ENCODE peak calls at places on chromosomes 13 and 19, in five cellular contexts. E is stomach, H is endothelial cell, A is nephron progenitor cell, F is H9. Q is an unnamed sample.

GRCh38 chr13:102710261-102710679 is 15.4 kb upstream of the METTL21C start:
- DNase-seq in E (no peak), H (no peak), A (no peak), F (no peak), Q (no peak)

GRCh38 chr19:58045411-58046050 is 11.7 kb downstream of the ZSCAN1 start:
- DNase-seq in E (no peak), H (no peak), A (no peak), F (no peak), Q (no peak)

GRCh38 chr13:49253310-49253709 is 5.6 kb downstream of the CDADC1 start:
- DNase-seq in E (no peak), H (no peak), A (no peak), F (no peak), Q (no peak)

GRCh38 chr13:31008400-31009115 is 76.1 kb downstream of the TEX26 start:
- DNase-seq in E (no peak), H (no peak), A (no peak), F (no peak), Q (no peak)

GRCh38 chr13:101258509-101258908 is 157.8 kb downstream of the NALCN start:
- DNase-seq in E (no peak), H (no peak), A (no peak), F (no peak), Q (no peak)

GRCh38 chr13:49165798-49166752 is 54.1 kb upstream of the MLNR start:
- DNase-seq in E (no peak), H (no peak), A (no peak), F (no peak), Q (no peak)

GRCh38 chr19:18999896-19000620 is 33.3 kb downstream of the SUGP2 start:
- DNase-seq in E (no peak), H (peak), A (no peak), F (no peak), Q (no peak)

GRCh38 chr13:53123536-53123935 is 94.9 kb downstream of the OLFM4 start:
- DNase-seq in E (no peak), H (no peak), A (no peak), F (no peak), Q (no peak)

GRCh38 chr13:97142452-97142851 is 79.7 kb upstream of the MBNL2 start:
- DNase-seq in E (no peak), H (peak), A (no peak), F (peak), Q (no peak)

GRCh38 chr13:84126671-84127171 is 244.4 kb upstream of the SLITRK1 start:
- DNase-seq in E (no peak), H (no peak), A (no peak), F (no peak), Q (no peak)

GRCh38 chr13:44128522-44128921 is 245.1 kb upstream of the SERP2 start:
- DNase-seq in E (no peak), H (no peak), A (no peak), F (no peak), Q (peak)

GRCh38 chr19:36139473-36140288 is at the start of gene CAPNS1:
- DNase-seq in E (peak), H (peak), A (peak), F (peak), Q (peak)

GRCh38 chr13:40024962-40025714 is 369.7 kb downstream of the COG6 start:
- DNase-seq in E (no peak), H (no peak), A (no peak), F (no peak), Q (no peak)

GRCh38 chr13:39779337-39780270 is 124.1 kb downstream of the COG6 start:
- DNase-seq in E (no peak), H (no peak), A (no peak), F (no peak), Q (no peak)

GRCh38 chr13:28394422-28394821 is 100.5 kb downstream of the FLT1 start:
- DNase-seq in E (no peak), H (no peak), A (no peak), F (no peak), Q (no peak)

GRCh38 chr13:66829803-66830202 is 400.3 kb downstream of the PCDH9 start:
- DNase-seq in E (no peak), H (no peak), A (no peak), F (no peak), Q (no peak)

GRCh38 chr13:97627566-97627965 is 193.6 kb downstream of the RAP2A start:
- DNase-seq in E (no peak), H (no peak), A (peak), F (peak), Q (no peak)

GRCh38 chr13:103795892-103796478 is 729.8 kb upstream of the SLC10A2 start:
- DNase-seq in E (no peak), H (no peak), A (no peak), F (no peak), Q (no peak)

GRCh38 chr13:50990540-50991506 is 81.2 kb downstream of the RNASEH2B start:
- DNase-seq in E (no peak), H (no peak), A (peak), F (peak), Q (no peak)

GRCh38 chr19:47651132-47651531 is 42.2 kb downstream of the BICRA start:
- DNase-seq in E (no peak), H (no peak), A (no peak), F (no peak), Q (no peak)

GRCh38 chr13:28531956-28532225 is 37.0 kb upstream of the FLT1 start:
- DNase-seq in E (no peak), H (no peak), A (no peak), F (no peak), Q (no peak)

GRCh38 chr13:47809411-47809810 is 191.7 kb downstream of the SUCLA2 start:
- DNase-seq in E (no peak), H (no peak), A (no peak), F (no peak), Q (no peak)

GRCh38 chr19:1445932-1446712 is 3.8 kb upstream of the APC2 start:
- DNase-seq in E (no peak), H (peak), A (peak), F (no peak), Q (no peak)

GRCh38 chr19:2779121-2779740 is 3.8 kb downstream of the SGTA start:
- DNase-seq in E (no peak), H (no peak), A (no peak), F (no peak), Q (no peak)

GRCh38 chr13:26230703-26231102 is 8.6 kb upstream of the RNF6 start:
- DNase-seq in E (no peak), H (no peak), A (no peak), F (no peak), Q (no peak)

GRCh38 chr19:6427131-6427530 is 2.5 kb upstream of the KHSRP start:
- DNase-seq in E (no peak), H (no peak), A (no peak), F (no peak), Q (no peak)

GRCh38 chr13:62293081-62293480 is 877.4 kb upstream of the PCDH20 start:
- DNase-seq in E (no peak), H (no peak), A (no peak), F (no peak), Q (no peak)

GRCh38 chr19:11288349-11288748 is 7.6 kb upstream of the TSPAN16 start:
- DNase-seq in E (no peak), H (no peak), A (no peak), F (no peak), Q (no peak)

GRCh38 chr13:44455781-44456180 is 82.2 kb downstream of the SERP2 start:
- DNase-seq in E (no peak), H (no peak), A (no peak), F (no peak), Q (no peak)

GRCh38 chr19:50198431-50199253 is 4.8 kb upstream of the MYH14 start:
- DNase-seq in E (no peak), H (no peak), A (no peak), F (no peak), Q (no peak)

GRCh38 chr13:31755803-31756212 is 16.5 kb downstream of the RXFP2 start:
- DNase-seq in E (no peak), H (no peak), A (no peak), F (no peak), Q (no peak)

GRCh38 chr13:111344471-111345191 is 24.2 kb downstream of the TEX29 start:
- DNase-seq in E (peak), H (peak), A (peak), F (peak), Q (peak)

GRCh38 chr19:50022823-50023222 is 2.3 kb downstream of the VRK3 start:
- DNase-seq in E (no peak), H (no peak), A (no peak), F (no peak), Q (no peak)

GRCh38 chr13:106570354-106570822 is 2.5 kb upstream of the ARGLU1 start:
- DNase-seq in E (peak), H (peak), A (peak), F (peak), Q (no peak)

GRCh38 chr13:99617474-99618255 is 116.4 kb downstream of the TM9SF2 start:
- DNase-seq in E (no peak), H (peak), A (peak), F (peak), Q (no peak)
- TF ChIP-seq CTCF in E (no peak), H (peak), A (peak), F (peak), Q (peak)

DNA sequence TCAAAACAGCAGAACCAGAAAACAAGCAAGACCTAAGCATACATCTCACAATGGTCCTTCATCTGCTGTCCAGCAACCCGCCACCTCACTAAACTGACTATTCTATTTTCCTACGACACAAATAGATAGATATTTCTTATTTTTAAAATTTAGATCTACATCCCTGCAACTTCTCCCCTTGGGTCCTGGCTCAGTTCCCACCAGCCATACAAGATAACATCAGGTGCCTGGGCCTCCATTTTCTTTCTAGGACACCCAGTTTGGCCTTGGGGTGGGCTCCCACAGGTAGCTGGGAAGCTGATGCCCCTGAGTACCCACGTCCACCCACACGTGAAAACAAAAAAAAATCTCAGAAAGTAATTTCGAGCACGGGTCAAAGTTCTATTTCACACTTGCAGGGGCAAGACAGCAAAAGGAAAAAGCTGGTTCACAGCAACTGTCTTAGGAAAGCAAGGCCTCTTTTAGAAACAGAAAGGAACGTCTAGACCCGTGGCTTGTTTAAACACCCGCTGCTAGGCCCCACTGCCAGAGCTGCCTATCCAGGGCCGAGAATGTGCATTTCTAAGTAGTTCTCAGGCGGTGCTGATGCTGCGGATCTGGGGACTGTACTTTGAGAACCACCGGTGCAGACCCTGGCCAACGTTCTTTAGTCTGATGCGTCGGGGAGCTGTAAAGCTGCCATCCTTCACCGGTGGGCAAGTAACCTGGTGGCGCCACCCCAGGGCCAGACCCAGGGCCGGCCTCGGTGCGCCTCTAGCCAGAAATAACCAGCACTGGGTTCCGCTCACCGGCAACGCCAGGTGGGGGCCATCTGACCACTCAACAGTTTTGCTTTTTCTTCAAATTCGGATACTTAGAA is 47.3 kb downstream of the TGDS start:
- DNase-seq in E (peak), H (peak), A (no peak), F (peak), Q (no peak)
- TF ChIP-seq CTCF in E (no peak), H (no peak), A (no peak), F (peak), Q (peak)

DNA sequence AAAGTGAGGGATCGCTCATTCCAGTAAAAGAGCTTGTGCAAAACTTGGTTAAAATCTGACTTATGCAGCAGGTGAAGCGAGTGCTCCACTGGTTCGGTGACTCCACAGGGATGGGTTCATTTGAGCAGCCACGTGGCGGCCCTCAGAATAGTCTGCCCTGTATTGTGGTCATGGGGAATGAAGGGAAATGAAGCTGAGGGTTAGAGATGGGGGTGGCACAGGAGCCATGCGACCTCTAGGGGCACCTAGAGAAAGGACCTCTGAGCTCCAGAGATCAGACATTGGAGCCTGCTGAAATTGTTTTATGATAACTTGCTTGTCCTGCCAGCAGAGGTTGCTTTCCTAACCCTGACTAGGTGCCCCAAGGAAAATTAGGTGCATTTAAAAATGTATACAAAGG is 26.6 kb downstream of the CBY2 start:
- DNase-seq in E (no peak), H (peak), A (peak), F (peak), Q (no peak)
- TF ChIP-seq CTCF in E (no peak), H (peak), A (peak), F (peak), Q (peak)

GRCh38 chr19:13619203-13619632 is 112.9 kb upstream of the CACNA1A start:
- DNase-seq in E (no peak), H (no peak), A (no peak), F (no peak), Q (no peak)

GRCh38 chr19:13623686-13624405 is 117.6 kb upstream of the CACNA1A start:
- DNase-seq in E (no peak), H (no peak), A (no peak), F (no peak), Q (no peak)

GRCh38 chr19:13622727-13623126 is 116.4 kb upstream of the CACNA1A start:
- DNase-seq in E (no peak), H (no peak), A (no peak), F (no peak), Q (no peak)

GRCh38 chr19:13615890-13616289 is 109.6 kb upstream of the CACNA1A start:
- DNase-seq in E (no peak), H (no peak), A (no peak), F (no peak), Q (no peak)

GRCh38 chr19:13621413-13621812 is 115.1 kb upstream of the CACNA1A start:
- DNase-seq in E (no peak), H (no peak), A (no peak), F (peak), Q (peak)
- TF ChIP-seq CTCF in E (no peak), H (no peak), A (no peak), F (no peak), Q (no peak)

GRCh38 chr19:7641288-7642276 is 4.7 kb downstream of the STXBP2 start:
- DNase-seq in E (no peak), H (peak), A (no peak), F (peak), Q (no peak)
- TF ChIP-seq CTCF in E (no peak), H (no peak), A (no peak), F (peak), Q (no peak)

DNA sequence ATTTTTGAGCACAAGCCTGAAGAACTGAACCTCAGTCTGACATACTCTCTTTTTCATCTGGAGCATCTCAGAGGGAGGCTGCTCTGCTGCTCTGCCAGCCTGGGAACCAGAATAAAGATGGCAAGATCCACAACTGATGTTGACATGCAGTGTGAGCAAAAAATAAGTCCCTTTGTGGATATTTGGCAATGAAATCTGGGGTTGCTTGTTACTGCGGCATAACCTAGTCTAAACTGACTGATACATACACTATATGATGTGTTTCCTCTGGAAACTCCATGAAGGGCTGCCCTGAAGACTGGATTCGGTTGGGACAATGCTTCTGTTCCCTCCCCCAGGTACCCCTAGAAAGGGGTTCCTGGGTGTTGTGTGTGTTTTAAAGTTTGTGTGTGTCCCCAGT is 106.7 kb downstream of the IER2 start:
- DNase-seq in E (no peak), H (no peak), A (no peak), F (no peak), Q (no peak)
- TF ChIP-seq CTCF in E (no peak), H (no peak), A (no peak), F (no peak), Q (no peak)

GRCh38 chr19:46347572-46347883 is 641 bp downstream of the PPP5C start:
- DNase-seq in E (no peak), H (no peak), A (no peak), F (no peak), Q (no peak)
- TF ChIP-seq CTCF in E (no peak), H (peak), A (no peak), F (no peak), Q (no peak)

GRCh38 chr13:78136966-78137365 is 218.3 kb upstream of the EDNRB start:
- DNase-seq in E (no peak), H (no peak), A (no peak), F (no peak), Q (no peak)

GRCh38 chr13:78133511-78133910 is 214.9 kb upstream of the EDNRB start:
- DNase-seq in E (no peak), H (no peak), A (no peak), F (no peak), Q (no peak)

GRCh38 chr13:78137404-78138142 is 218.9 kb upstream of the EDNRB start:
- DNase-seq in E (no peak), H (peak), A (peak), F (peak), Q (no peak)

GRCh38 chr13:78129850-78130249 is 211.2 kb upstream of the EDNRB start:
- DNase-seq in E (no peak), H (no peak), A (no peak), F (no peak), Q (no peak)

GRCh38 chr13:78131811-78132210 is 213.2 kb upstream of the EDNRB start:
- DNase-seq in E (no peak), H (no peak), A (no peak), F (no peak), Q (no peak)
- TF ChIP-seq CTCF in E (no peak), H (peak), A (peak), F (peak), Q (peak)

GRCh38 chr13:79311456-79311855 is 94.6 kb downstream of the RBM26 start:
- DNase-seq in E (no peak), H (no peak), A (no peak), F (no peak), Q (no peak)
- TF ChIP-seq CTCF in E (no peak), H (no peak), A (no peak), F (no peak), Q (no peak)